ENCODE peak calls at places on chromosome 17, in four cellular contexts. F is A549, J is cardiac fibroblast, R is cardiac muscle cell. S is an unnamed sample.

GRCh38 chr17:55311767-55312375 is 47.1 kb downstream of the HLF start:
- DNase-seq in F (no peak), J (no peak), R (no peak), S (no peak)

GRCh38 chr17:80491478-80492342 is 15.3 kb upstream of the NPTX1 start:
- DNase-seq in F (peak), J (no peak), R (no peak), S (peak)

GRCh38 chr17:50129946-50130777 is at the start of gene SAMD14:
- DNase-seq in F (no peak), J (no peak), R (no peak), S (peak)

GRCh38 chr17:26775219-26775822 is 518.6 kb upstream of the WSB1 start:
- DNase-seq in F (no peak), J (no peak), R (no peak), S (no peak)

GRCh38 chr17:20074489-20074888 is 65.3 kb downstream of the SPECC1 start:
- DNase-seq in F (no peak), J (no peak), R (no peak), S (no peak)

GRCh38 chr17:20109121-20109520 is 100.0 kb downstream of the SPECC1 start:
- DNase-seq in F (no peak), J (no peak), R (no peak), S (no peak)

GRCh38 chr17:67376509-67376891 is 581 bp upstream of the PITPNC1 start:
- DNase-seq in F (no peak), J (peak), R (peak), S (no peak)

GRCh38 chr17:55478971-55479370 is 32.3 kb downstream of the SMIM36 start:
- DNase-seq in F (no peak), J (no peak), R (no peak), S (no peak)

GRCh38 chr17:47099451-47099986 is 89.6 kb downstream of the CDC27 start:
- DNase-seq in F (no peak), J (no peak), R (no peak), S (no peak)

GRCh38 chr17:17682293-17682736 is 1.1 kb downstream of the RAI1 start:
- DNase-seq in F (peak), J (peak), R (peak), S (peak)

GRCh38 chr17:37047631-37048104 is 98.9 kb downstream of the AATF start:
- DNase-seq in F (peak), J (peak), R (peak), S (peak)

GRCh38 chr17:72512649-72513556 is 392.1 kb downstream of the SOX9 start:
- DNase-seq in F (no peak), J (no peak), R (no peak), S (no peak)

GRCh38 chr17:50322271-50322670 is 23.7 kb upstream of the XYLT2 start:
- DNase-seq in F (no peak), J (no peak), R (no peak), S (no peak)

DNA sequence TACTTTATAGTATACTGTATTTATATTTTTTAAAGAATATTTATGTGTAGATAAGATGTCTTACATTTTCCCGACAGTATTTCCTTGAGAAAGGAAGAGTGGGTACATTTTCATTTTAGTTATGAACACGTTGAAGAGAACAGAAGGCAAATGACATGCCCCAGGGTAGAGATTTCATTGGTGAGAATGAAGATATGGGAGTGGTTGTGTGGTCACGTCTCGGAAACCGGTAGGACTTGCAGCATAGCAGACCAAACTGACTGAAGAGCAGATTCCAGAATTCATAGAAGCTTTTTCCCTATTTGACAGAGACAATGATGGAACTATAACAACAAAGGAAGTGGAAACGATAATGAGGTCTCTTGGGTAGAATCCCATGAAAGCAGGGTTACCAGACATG is 71.7 kb downstream of the KCNJ2 start:
- DNase-seq in F (no peak), J (no peak), R (no peak), S (no peak)
- H3K4me3 ChIP-seq in F (no peak), J (no peak), R (no peak), S (no peak)

DNA sequence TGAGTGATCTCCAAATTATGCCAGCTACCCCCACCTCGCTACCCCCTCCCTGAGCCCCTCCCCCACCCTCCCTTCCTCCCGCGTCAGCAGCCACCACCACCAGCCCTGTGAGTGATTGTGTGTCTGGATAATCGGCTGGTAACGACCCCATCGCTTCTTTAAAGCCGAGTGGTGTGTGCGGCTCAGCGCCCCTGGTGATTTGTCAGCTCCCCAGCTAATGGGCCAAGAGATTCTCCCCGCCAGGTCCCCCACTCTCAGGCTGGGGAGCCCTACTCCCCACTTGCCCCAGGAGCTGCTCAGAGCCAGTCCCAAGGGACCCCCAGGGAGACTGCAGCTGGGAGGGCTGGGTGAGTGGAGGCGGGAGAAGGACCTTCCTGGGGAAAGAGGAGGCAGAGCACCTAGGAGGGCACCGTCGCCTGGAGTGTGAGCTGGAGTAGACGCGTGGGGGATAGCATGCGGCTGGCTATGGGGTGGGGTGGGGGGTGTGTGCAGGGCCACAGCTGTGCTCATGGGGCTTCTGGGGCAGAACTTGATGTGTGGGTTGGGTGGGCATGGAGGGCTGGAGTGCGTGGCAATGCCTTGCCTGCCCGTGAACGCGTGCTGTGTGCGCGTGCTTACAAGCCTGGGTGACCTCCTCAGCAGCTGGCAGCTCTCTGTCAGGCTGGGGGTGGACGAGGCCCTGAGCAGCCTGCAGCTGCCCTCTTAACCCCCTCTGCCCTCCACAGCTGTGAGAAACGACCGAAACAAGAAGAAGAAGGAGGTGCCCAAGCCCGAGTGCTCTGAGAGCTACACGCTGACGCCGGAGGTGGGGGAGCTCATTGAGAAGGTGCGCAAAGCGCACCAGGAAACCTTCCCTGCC is 13.1 kb downstream of the GJD3 start:
- DNase-seq in F (no peak), J (no peak), R (no peak), S (peak)
- H3K4me3 ChIP-seq in F (no peak), J (no peak), R (no peak), S (no peak)

DNA sequence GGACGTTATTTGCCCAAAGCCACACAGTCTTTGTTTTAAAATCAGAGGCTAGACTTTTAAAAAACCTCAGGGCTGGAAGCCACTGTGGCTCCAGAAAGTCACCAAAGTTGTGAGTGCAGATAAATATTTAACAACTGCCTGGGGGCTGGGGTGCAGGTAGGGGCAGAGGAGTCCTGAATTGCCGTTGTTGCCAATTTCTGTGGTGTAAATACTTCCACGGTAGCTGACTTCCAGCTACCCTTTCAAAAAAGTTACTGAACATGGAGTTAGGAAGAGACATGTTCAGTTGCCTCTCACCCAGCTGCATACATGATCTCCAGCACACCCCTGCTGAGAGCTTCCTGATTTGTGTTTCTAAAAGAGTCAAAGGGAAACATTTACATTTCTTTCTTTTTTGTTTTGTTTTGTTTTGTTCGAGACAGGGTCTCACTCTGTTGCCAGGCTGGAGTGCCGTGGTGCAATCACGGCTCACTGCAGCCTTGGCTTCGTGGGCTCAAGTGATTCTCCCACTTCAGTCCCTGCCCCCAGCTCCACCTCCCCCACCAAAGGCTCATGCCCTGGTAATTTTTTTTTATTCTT is 58.7 kb downstream of the PLXDC1 start:
- DNase-seq in F (no peak), J (no peak), R (no peak), S (no peak)
- H3K4me3 ChIP-seq in F (no peak), J (no peak), R (no peak), S (no peak)

DNA sequence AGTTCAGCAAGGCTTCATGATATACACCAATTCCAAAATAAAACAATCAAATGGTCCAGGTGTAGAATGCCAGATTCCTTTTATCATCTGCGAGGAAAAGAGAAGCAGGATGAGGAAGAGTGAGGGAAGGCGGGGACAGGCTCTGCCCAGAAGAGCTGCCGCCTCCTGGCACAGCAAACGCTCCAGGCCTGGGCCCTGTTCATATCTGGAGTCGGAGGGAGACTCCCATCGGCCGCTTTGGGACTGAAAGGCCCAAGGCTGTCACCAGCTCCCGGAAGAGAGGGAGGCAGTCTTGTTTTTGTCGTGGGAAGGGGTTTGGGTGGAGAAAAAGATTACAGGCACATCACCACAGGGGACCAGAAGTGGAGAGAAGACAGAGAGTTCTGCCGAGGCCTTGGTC is 29.0 kb upstream of the SLC25A19 start:
- DNase-seq in F (no peak), J (no peak), R (no peak), S (peak)
- H3K4me3 ChIP-seq in F (no peak), J (no peak), R (no peak), S (no peak)

DNA sequence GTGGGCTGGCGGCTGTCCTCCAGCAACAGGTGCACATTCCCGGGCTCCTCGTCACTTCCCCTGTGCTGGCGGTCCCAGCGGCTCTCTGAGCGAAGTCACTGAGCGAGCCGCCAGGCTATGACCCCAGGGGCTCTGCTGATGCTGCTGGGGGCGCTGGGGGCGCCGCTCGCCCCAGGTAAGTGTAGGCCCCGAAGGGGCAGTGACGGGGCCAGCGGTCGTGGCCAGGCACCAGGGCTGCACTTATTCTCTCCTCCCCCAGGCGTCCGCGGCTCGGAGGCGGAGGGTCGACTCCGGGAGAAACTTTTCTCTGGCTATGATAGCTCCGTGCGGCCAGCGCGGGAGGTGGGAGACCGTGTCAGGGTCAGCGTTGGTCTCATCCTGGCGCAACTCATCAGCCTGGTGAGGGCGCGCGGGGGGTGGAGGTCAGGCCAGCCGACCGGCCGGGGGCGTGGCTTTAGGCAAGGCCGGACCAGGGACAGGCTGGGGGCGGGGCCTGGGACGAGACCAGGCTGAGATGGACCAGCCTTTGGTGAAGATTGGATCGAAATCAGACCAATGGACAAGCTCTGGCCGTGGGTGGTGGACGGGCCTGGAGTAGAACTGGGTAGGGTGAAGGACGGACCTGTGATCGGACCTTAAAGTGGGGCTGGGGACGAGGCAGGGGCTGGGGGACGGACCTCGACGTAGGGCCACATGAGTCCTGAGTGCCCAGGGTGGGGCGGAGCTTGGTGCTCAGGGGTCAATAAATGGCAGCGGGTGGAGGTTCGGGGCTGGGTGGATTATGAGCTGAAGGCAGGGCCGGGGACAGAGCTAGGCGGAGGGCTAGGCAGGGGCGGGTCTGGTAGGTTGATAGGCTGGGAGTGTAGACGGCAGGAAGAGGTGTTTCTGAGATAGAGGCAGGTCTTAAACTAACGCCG is at the start of gene CHRNB1:
- DNase-seq in F (peak), J (peak), R (peak), S (peak)
- H3K4me3 ChIP-seq in F (peak), J (peak), R (peak), S (peak)

DNA sequence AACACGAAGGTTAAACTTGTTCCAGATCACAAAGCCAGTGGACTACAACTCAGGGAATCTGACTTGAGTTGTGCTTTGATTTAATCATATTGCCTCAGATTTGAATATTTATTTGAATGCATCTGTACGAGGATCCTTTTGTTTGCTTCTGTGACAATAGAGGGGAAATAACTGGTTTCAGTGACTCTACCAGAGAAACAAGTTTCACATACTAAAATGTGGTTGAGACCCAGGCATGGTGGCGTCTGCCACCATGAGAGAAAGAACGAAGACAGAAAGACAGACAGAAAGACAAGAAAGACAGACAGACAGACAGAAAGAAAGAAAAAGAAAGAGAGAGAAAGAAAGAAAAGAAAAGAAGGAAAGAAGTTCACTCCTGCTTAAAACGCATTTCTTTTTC is 24.0 kb downstream of the YWHAE start:
- DNase-seq in F (no peak), J (no peak), R (no peak), S (no peak)
- H3K4me3 ChIP-seq in F (no peak), J (no peak), R (no peak), S (no peak)

GRCh38 chr17:6470146-6470718 is 26.0 kb downstream of the PIMREG start:
- DNase-seq in F (no peak), J (no peak), R (no peak), S (peak)

GRCh38 chr17:6465206-6466003 is 21.1 kb downstream of the PIMREG start:
- DNase-seq in F (no peak), J (no peak), R (no peak), S (peak)

GRCh38 chr17:6470751-6471521 is 26.7 kb downstream of the PIMREG start:
- DNase-seq in F (no peak), J (no peak), R (no peak), S (peak)

GRCh38 chr17:6467567-6467966 is 23.3 kb downstream of the PIMREG start:
- DNase-seq in F (no peak), J (no peak), R (no peak), S (peak)

GRCh38 chr17:6468051-6468790 is 24.0 kb downstream of the PIMREG start:
- DNase-seq in F (no peak), J (no peak), R (no peak), S (peak)
- H3K4me3 ChIP-seq in F (no peak), J (no peak), R (no peak), S (no peak)

S was measured in osteoblast.